ENCODE peak calls at places on chromosomes 16 and 17, in seven cellular contexts. F is HuH-7.5, M is fibroblast of lung, H is cerebellar nuclear complex, E is ascending aorta, Q is lower leg skin, Y is GM03348. P is an unnamed sample.

GRCh38 chr17:66900126-66901010 is 64.1 kb upstream of the CACNG4 start:
- DNase-seq in Q (no peak), E (no peak), Y (peak), M (peak), H (no peak), F (no peak), P (no peak)

GRCh38 chr17:67531291-67531690 is 154.2 kb downstream of the PITPNC1 start:
- DNase-seq in M (peak), H (no peak), E (no peak), Y (no peak), Q (no peak), F (no peak), P (peak)

GRCh38 chr17:79628861-79629547 is 18.2 kb upstream of the RBFOX3 start:
- DNase-seq in Y (no peak), F (no peak), M (no peak), Q (peak), E (no peak), H (no peak), P (no peak)

GRCh38 chr16:54927125-54928015 is 3.3 kb upstream of the IRX5 start:
- DNase-seq in H (no peak), E (no peak), F (no peak), Y (no peak), Q (no peak), M (peak), P (no peak)

GRCh38 chr16:81647527-81647926 is 131.6 kb upstream of the PLCG2 start:
- DNase-seq in M (peak), F (no peak), E (no peak), Y (peak), H (no peak), Q (no peak), P (no peak)

GRCh38 chr17:78798695-78799559 is 16.9 kb upstream of the CYTH1 start:
- DNase-seq in F (peak), Q (no peak), E (no peak), M (peak), Y (no peak), H (no peak), P (peak)

GRCh38 chr16:81703177-81704155 is 75.6 kb upstream of the PLCG2 start:
- DNase-seq in Y (peak), E (no peak), Q (no peak), H (no peak), F (no peak), M (peak), P (no peak)

GRCh38 chr17:79033741-79034501 is 10.0 kb downstream of the C1QTNF1 start:
- DNase-seq in H (no peak), F (no peak), Y (no peak), Q (peak), M (no peak), E (no peak), P (no peak)

GRCh38 chr17:68867759-68868516 is 87.3 kb downstream of the ABCA8 start:
- DNase-seq in H (no peak), E (no peak), M (no peak), Y (no peak), F (no peak), Q (no peak), P (no peak)

GRCh38 chr16:51763072-51763658 is 612.1 kb upstream of the SALL1 start:
- DNase-seq in E (no peak), F (no peak), M (no peak), H (no peak), Q (no peak), Y (no peak), P (no peak)

GRCh38 chr16:1933097-1933661 is 9.8 kb downstream of the MSRB1 start:
- DNase-seq in M (no peak), Y (no peak), H (no peak), E (no peak), Q (no peak), F (no peak), P (peak)

GRCh38 chr16:78715673-78716072 is 616.2 kb downstream of the WWOX start:
- DNase-seq in E (no peak), F (no peak), M (no peak), Y (no peak), H (no peak), Q (no peak), P (no peak)

GRCh38 chr16:19688396-19689024 is 29.5 kb downstream of the KNOP1 start:
- DNase-seq in Y (no peak), Q (no peak), F (no peak), H (no peak), E (no peak), M (no peak), P (no peak)

GRCh38 chr16:17364319-17365210 is 106.2 kb downstream of the XYLT1 start:
- DNase-seq in Q (no peak), H (no peak), F (no peak), E (no peak), M (peak), Y (peak), P (peak)

GRCh38 chr16:84044108-84044488 is 1.5 kb upstream of the SLC38A8 start:
- DNase-seq in Y (peak), H (no peak), Q (no peak), E (no peak), M (peak), F (peak), P (no peak)

GRCh38 chr16:78704421-78704820 is 605.0 kb downstream of the WWOX start:
- DNase-seq in M (peak), Q (no peak), H (no peak), E (no peak), F (no peak), Y (no peak), P (no peak)

GRCh38 chr17:31078290-31078689 is 16.5 kb upstream of the NF1 start:
- DNase-seq in E (no peak), M (no peak), Q (no peak), H (no peak), Y (no peak), F (no peak), P (no peak)

GRCh38 chr17:41941158-41941557 is 10.7 kb downstream of the ODAD4 start:
- DNase-seq in E (no peak), H (no peak), Y (no peak), M (no peak), F (no peak), Q (no peak), P (no peak)

GRCh38 chr16:55832788-55833583 is at the start of gene CES1:
- DNase-seq in Q (peak), F (no peak), Y (no peak), E (no peak), H (no peak), M (no peak), P (peak)

GRCh38 chr16:58651965-58652348 is 22.3 kb upstream of the CNOT1 start:
- DNase-seq in M (peak), E (no peak), Q (no peak), H (no peak), F (no peak), Y (no peak), P (no peak)

GRCh38 chr17:81442791-81443190 is 47.5 kb downstream of the BAHCC1 start:
- DNase-seq in Y (no peak), H (no peak), M (no peak), F (no peak), Q (no peak), E (no peak), P (no peak)

P was measured in body of pancreas.